ENCODE peak calls at places on chromosomes 5 and 9, in five cellular contexts. One of them, this sample, is unnamed.

GRCh38 chr9:87386490-87386889 is 111.2 kb upstream of the DAPK1 start:
- DNase-seq in lung: no peak
- DNase-seq in RPMI7951: no peak
- DNase-seq in activated T-helper 1 cell treated with Interleukin-2 at 50 U/mL for 16 hours: no peak
- DNase-seq in left cardiac atrium: no peak
- DNase-seq in this sample: no peak

GRCh38 chr5:43601454-43602260 is 1.3 kb upstream of the NNT start:
- DNase-seq in lung: no peak
- DNase-seq in RPMI7951: peak; percentile 57
- DNase-seq in activated T-helper 1 cell treated with Interleukin-2 at 50 U/mL for 16 hours: no peak
- DNase-seq in left cardiac atrium: no peak
- DNase-seq in this sample: no peak

GRCh38 chr9:121133104-121133816 is 58.5 kb downstream of the CNTRL start:
- DNase-seq in lung: peak; percentile 34
- DNase-seq in RPMI7951: no peak
- DNase-seq in activated T-helper 1 cell treated with Interleukin-2 at 50 U/mL for 16 hours: peak; percentile 75
- DNase-seq in left cardiac atrium: peak; percentile 39
- DNase-seq in this sample: peak; percentile 54

GRCh38 chr5:179773686-179774040 is 20.1 kb upstream of the LTC4S start:
- DNase-seq in lung: no peak
- DNase-seq in RPMI7951: no peak
- DNase-seq in activated T-helper 1 cell treated with Interleukin-2 at 50 U/mL for 16 hours: no peak
- DNase-seq in left cardiac atrium: peak; percentile 9
- DNase-seq in this sample: peak; percentile 44

GRCh38 chr9:79694676-79695400 is 123.1 kb downstream of the TLE4 start:
- DNase-seq in lung: no peak
- DNase-seq in RPMI7951: peak; percentile 70
- DNase-seq in activated T-helper 1 cell treated with Interleukin-2 at 50 U/mL for 16 hours: no peak
- DNase-seq in left cardiac atrium: no peak
- DNase-seq in this sample: no peak

GRCh38 chr5:50966986-50967385 is 300.5 kb downstream of the PARP8 start:
- DNase-seq in lung: no peak
- DNase-seq in RPMI7951: no peak
- DNase-seq in activated T-helper 1 cell treated with Interleukin-2 at 50 U/mL for 16 hours: no peak
- DNase-seq in left cardiac atrium: no peak
- DNase-seq in this sample: no peak

GRCh38 chr9:31135567-31135966 is 1248.9 kb upstream of the ACO1 start:
- DNase-seq in lung: no peak
- DNase-seq in RPMI7951: no peak
- DNase-seq in activated T-helper 1 cell treated with Interleukin-2 at 50 U/mL for 16 hours: no peak
- DNase-seq in left cardiac atrium: no peak
- DNase-seq in this sample: no peak

GRCh38 chr5:138077064-138077696 is 6.7 kb upstream of the WNT8A start:
- DNase-seq in lung: peak; percentile 40
- DNase-seq in RPMI7951: peak; percentile 58
- DNase-seq in activated T-helper 1 cell treated with Interleukin-2 at 50 U/mL for 16 hours: no peak
- DNase-seq in left cardiac atrium: peak; percentile 68
- DNase-seq in this sample: peak; percentile 66

GRCh38 chr9:133702798-133703570 is 35.2 kb downstream of the SARDH start:
- DNase-seq in lung: no peak
- DNase-seq in RPMI7951: no peak
- DNase-seq in activated T-helper 1 cell treated with Interleukin-2 at 50 U/mL for 16 hours: no peak
- DNase-seq in left cardiac atrium: peak; percentile 26
- DNase-seq in this sample: peak; percentile 70

GRCh38 chr5:120778491-120779293 is 314.6 kb downstream of the PRR16 start:
- DNase-seq in lung: no peak
- DNase-seq in RPMI7951: peak; percentile 9
- DNase-seq in activated T-helper 1 cell treated with Interleukin-2 at 50 U/mL for 16 hours: no peak
- DNase-seq in left cardiac atrium: no peak
- DNase-seq in this sample: no peak

GRCh38 chr5:143080982-143081381 is 310.8 kb downstream of the ARHGAP26 start:
- DNase-seq in lung: no peak
- DNase-seq in RPMI7951: no peak
- DNase-seq in activated T-helper 1 cell treated with Interleukin-2 at 50 U/mL for 16 hours: no peak
- DNase-seq in left cardiac atrium: no peak
- DNase-seq in this sample: no peak

GRCh38 chr9:20651926-20652325 is 29.6 kb upstream of the MLLT3 start:
- DNase-seq in lung: no peak
- DNase-seq in RPMI7951: no peak
- DNase-seq in activated T-helper 1 cell treated with Interleukin-2 at 50 U/mL for 16 hours: no peak
- DNase-seq in left cardiac atrium: no peak
- DNase-seq in this sample: no peak

GRCh38 chr9:131228096-131228495 is 48.2 kb downstream of the FAM78A start:
- DNase-seq in lung: no peak
- DNase-seq in RPMI7951: no peak
- DNase-seq in activated T-helper 1 cell treated with Interleukin-2 at 50 U/mL for 16 hours: no peak
- DNase-seq in left cardiac atrium: no peak
- DNase-seq in this sample: no peak

GRCh38 chr9:91411096-91411771 is 12.4 kb downstream of the NFIL3 start:
- DNase-seq in lung: no peak
- DNase-seq in RPMI7951: no peak
- DNase-seq in activated T-helper 1 cell treated with Interleukin-2 at 50 U/mL for 16 hours: no peak
- DNase-seq in left cardiac atrium: no peak
- DNase-seq in this sample: no peak

GRCh38 chr5:143138839-143139238 is 264.6 kb downstream of the NR3C1 start:
- DNase-seq in lung: no peak
- DNase-seq in RPMI7951: no peak
- DNase-seq in activated T-helper 1 cell treated with Interleukin-2 at 50 U/mL for 16 hours: no peak
- DNase-seq in left cardiac atrium: no peak
- DNase-seq in this sample: no peak

GRCh38 chr9:35910613-35911488 is 1.6 kb downstream of the SPAAR start:
- DNase-seq in lung: peak; percentile 60
- DNase-seq in RPMI7951: peak; percentile 23
- DNase-seq in activated T-helper 1 cell treated with Interleukin-2 at 50 U/mL for 16 hours: no peak
- DNase-seq in left cardiac atrium: no peak
- DNase-seq in this sample: no peak

GRCh38 chr5:179731791-179732411 is 721 bp upstream of the MAML1 start:
- DNase-seq in lung: peak; percentile 32
- DNase-seq in RPMI7951: peak; percentile 74
- DNase-seq in activated T-helper 1 cell treated with Interleukin-2 at 50 U/mL for 16 hours: no peak
- DNase-seq in left cardiac atrium: peak; percentile 40
- DNase-seq in this sample: peak; percentile 52

GRCh38 chr5:137148128-137148527 is 351.0 kb downstream of the SPOCK1 start:
- DNase-seq in lung: no peak
- DNase-seq in RPMI7951: no peak
- DNase-seq in activated T-helper 1 cell treated with Interleukin-2 at 50 U/mL for 16 hours: no peak
- DNase-seq in left cardiac atrium: no peak
- DNase-seq in this sample: no peak

GRCh38 chr9:104177003-104177611 is 83.0 kb downstream of the SMC2 start:
- DNase-seq in lung: no peak
- DNase-seq in RPMI7951: peak; percentile 9
- DNase-seq in activated T-helper 1 cell treated with Interleukin-2 at 50 U/mL for 16 hours: no peak
- DNase-seq in left cardiac atrium: no peak
- DNase-seq in this sample: no peak

GRCh38 chr9:806285-807156 is 35.0 kb upstream of the DMRT1 start:
- DNase-seq in lung: no peak
- DNase-seq in RPMI7951: peak; percentile 27
- DNase-seq in activated T-helper 1 cell treated with Interleukin-2 at 50 U/mL for 16 hours: no peak
- DNase-seq in left cardiac atrium: no peak
- DNase-seq in this sample: no peak